ENCODE peak calls at places on chromosomes 12 and 14, in four cellular contexts. One of them, this sample, is unnamed.

GRCh38 chr14:99041820-99042174 is 230.2 kb downstream of the BCL11B start:
- DNase-seq in keratinocyte: no peak
- DNase-seq in fibroblast of lung: no peak
- DNase-seq in endothelial cell of umbilical vein: no peak
- DNase-seq in this sample: no peak

GRCh38 chr14:101834387-101835165 is 73.1 kb downstream of the PPP2R5C start:
- DNase-seq in keratinocyte: no peak
- DNase-seq in fibroblast of lung: peak
- DNase-seq in endothelial cell of umbilical vein: no peak
- DNase-seq in this sample: no peak

GRCh38 chr12:6980740-6981139 is 10.0 kb downstream of the EMG1 start:
- DNase-seq in keratinocyte: no peak
- DNase-seq in fibroblast of lung: no peak
- DNase-seq in endothelial cell of umbilical vein: no peak
- DNase-seq in this sample: no peak

GRCh38 chr14:94998702-94999101 is 158.6 kb downstream of the DICER1 start:
- DNase-seq in keratinocyte: no peak
- DNase-seq in fibroblast of lung: no peak
- DNase-seq in endothelial cell of umbilical vein: no peak
- DNase-seq in this sample: no peak

GRCh38 chr12:12784911-12785814 is at the start of gene APOLD1:
- DNase-seq in keratinocyte: no peak
- DNase-seq in fibroblast of lung: no peak
- DNase-seq in endothelial cell of umbilical vein: peak
- DNase-seq in this sample: no peak

GRCh38 chr14:24132061-24132685 is 1.7 kb downstream of the FITM1 start:
- DNase-seq in keratinocyte: no peak
- DNase-seq in fibroblast of lung: no peak
- DNase-seq in endothelial cell of umbilical vein: no peak
- DNase-seq in this sample: no peak

GRCh38 chr14:87901196-87901595 is 91.8 kb downstream of the GALC start:
- DNase-seq in keratinocyte: no peak
- DNase-seq in fibroblast of lung: peak
- DNase-seq in endothelial cell of umbilical vein: no peak
- DNase-seq in this sample: no peak

GRCh38 chr14:102795060-102795925 is 18.0 kb downstream of the TRAF3 start:
- DNase-seq in keratinocyte: peak
- DNase-seq in fibroblast of lung: peak
- DNase-seq in endothelial cell of umbilical vein: peak
- DNase-seq in this sample: peak

GRCh38 chr12:114508529-114509129 is 102.7 kb upstream of the TBX5 start:
- DNase-seq in keratinocyte: peak
- DNase-seq in fibroblast of lung: peak
- DNase-seq in endothelial cell of umbilical vein: peak
- DNase-seq in this sample: peak

GRCh38 chr12:48237048-48237630 is 34.0 kb upstream of the OR10AD1 start:
- DNase-seq in keratinocyte: no peak
- DNase-seq in fibroblast of lung: no peak
- DNase-seq in endothelial cell of umbilical vein: no peak
- DNase-seq in this sample: no peak

GRCh38 chr14:93543766-93544165 is 113.0 kb downstream of the UNC79 start:
- DNase-seq in keratinocyte: no peak
- DNase-seq in fibroblast of lung: peak
- DNase-seq in endothelial cell of umbilical vein: peak
- DNase-seq in this sample: no peak

GRCh38 chr12:67804168-67804567 is 155.6 kb downstream of the DYRK2 start:
- DNase-seq in keratinocyte: no peak
- DNase-seq in fibroblast of lung: no peak
- DNase-seq in endothelial cell of umbilical vein: no peak
- DNase-seq in this sample: no peak

GRCh38 chr12:9635014-9635413 is 27.3 kb upstream of the KLRB1 start:
- DNase-seq in keratinocyte: no peak
- DNase-seq in fibroblast of lung: no peak
- DNase-seq in endothelial cell of umbilical vein: no peak
- DNase-seq in this sample: no peak

GRCh38 chr12:130838951-130839769 is at the start of gene STX2:
- DNase-seq in keratinocyte: no peak
- DNase-seq in fibroblast of lung: peak
- DNase-seq in endothelial cell of umbilical vein: peak
- DNase-seq in this sample: peak

GRCh38 chr12:107411792-107412535 is 273.6 kb upstream of the PWP1 start:
- DNase-seq in keratinocyte: no peak
- DNase-seq in fibroblast of lung: peak
- DNase-seq in endothelial cell of umbilical vein: no peak
- DNase-seq in this sample: no peak

GRCh38 chr14:55760801-55761200 is 180.8 kb downstream of the KTN1 start:
- DNase-seq in keratinocyte: no peak
- DNase-seq in fibroblast of lung: no peak
- DNase-seq in endothelial cell of umbilical vein: no peak
- DNase-seq in this sample: no peak

GRCh38 chr14:104169765-104170113 is 31.4 kb downstream of the KIF26A start:
- DNase-seq in keratinocyte: no peak
- DNase-seq in fibroblast of lung: no peak
- DNase-seq in endothelial cell of umbilical vein: no peak
- DNase-seq in this sample: no peak
- H3K27ac ChIP-seq in keratinocyte: no peak
- H3K27ac ChIP-seq in fibroblast of lung: no peak
- H3K27ac ChIP-seq in endothelial cell of umbilical vein: no peak
- H3K27ac ChIP-seq in this sample: no peak

GRCh38 chr12:71160585-71160984 is 2.8 kb upstream of the TSPAN8 start:
- DNase-seq in keratinocyte: no peak
- DNase-seq in fibroblast of lung: peak
- DNase-seq in endothelial cell of umbilical vein: peak
- DNase-seq in this sample: no peak

GRCh38 chr12:71159260-71159659 is 1.5 kb upstream of the TSPAN8 start:
- DNase-seq in keratinocyte: no peak
- DNase-seq in fibroblast of lung: no peak
- DNase-seq in endothelial cell of umbilical vein: no peak
- DNase-seq in this sample: no peak

GRCh38 chr12:71158361-71158882 is 623 bp upstream of the TSPAN8 start:
- DNase-seq in keratinocyte: no peak
- DNase-seq in fibroblast of lung: peak
- DNase-seq in endothelial cell of umbilical vein: peak
- DNase-seq in this sample: peak

GRCh38 chr12:71155228-71155627 is 2.6 kb downstream of the TSPAN8 start:
- DNase-seq in keratinocyte: no peak
- DNase-seq in fibroblast of lung: no peak
- DNase-seq in endothelial cell of umbilical vein: no peak
- DNase-seq in this sample: no peak

GRCh38 chr12:71157601-71158233 is at the start of gene TSPAN8:
- DNase-seq in keratinocyte: no peak
- DNase-seq in fibroblast of lung: no peak
- DNase-seq in endothelial cell of umbilical vein: peak
- DNase-seq in this sample: peak
- H3K9ac ChIP-seq in keratinocyte: no peak
- H3K9ac ChIP-seq in fibroblast of lung: no peak
- H3K9ac ChIP-seq in endothelial cell of umbilical vein: peak
- H3K9ac ChIP-seq in this sample: peak

GRCh38 chr12:53201170-53201541 is 5.9 kb downstream of the ITGB7 start:
- DNase-seq in keratinocyte: no peak
- DNase-seq in fibroblast of lung: peak
- DNase-seq in endothelial cell of umbilical vein: no peak
- DNase-seq in this sample: no peak

GRCh38 chr12:53200458-53201169 is 6.4 kb downstream of the ITGB7 start:
- DNase-seq in keratinocyte: no peak
- DNase-seq in fibroblast of lung: no peak
- DNase-seq in endothelial cell of umbilical vein: no peak
- DNase-seq in this sample: no peak

GRCh38 chr12:53198470-53199110 is 8.5 kb downstream of the ITGB7 start:
- DNase-seq in keratinocyte: no peak
- DNase-seq in fibroblast of lung: no peak
- DNase-seq in endothelial cell of umbilical vein: no peak
- DNase-seq in this sample: no peak

GRCh38 chr12:53200107-53200457 is 7.0 kb downstream of the ITGB7 start:
- DNase-seq in keratinocyte: no peak
- DNase-seq in fibroblast of lung: no peak
- DNase-seq in endothelial cell of umbilical vein: no peak
- DNase-seq in this sample: no peak

GRCh38 chr12:53199700-53200099 is 7.4 kb downstream of the ITGB7 start:
- DNase-seq in keratinocyte: no peak
- DNase-seq in fibroblast of lung: no peak
- DNase-seq in endothelial cell of umbilical vein: no peak
- DNase-seq in this sample: no peak
- H3K27ac ChIP-seq in keratinocyte: no peak
- H3K27ac ChIP-seq in fibroblast of lung: no peak
- H3K27ac ChIP-seq in endothelial cell of umbilical vein: no peak
- H3K27ac ChIP-seq in this sample: no peak

DNA sequence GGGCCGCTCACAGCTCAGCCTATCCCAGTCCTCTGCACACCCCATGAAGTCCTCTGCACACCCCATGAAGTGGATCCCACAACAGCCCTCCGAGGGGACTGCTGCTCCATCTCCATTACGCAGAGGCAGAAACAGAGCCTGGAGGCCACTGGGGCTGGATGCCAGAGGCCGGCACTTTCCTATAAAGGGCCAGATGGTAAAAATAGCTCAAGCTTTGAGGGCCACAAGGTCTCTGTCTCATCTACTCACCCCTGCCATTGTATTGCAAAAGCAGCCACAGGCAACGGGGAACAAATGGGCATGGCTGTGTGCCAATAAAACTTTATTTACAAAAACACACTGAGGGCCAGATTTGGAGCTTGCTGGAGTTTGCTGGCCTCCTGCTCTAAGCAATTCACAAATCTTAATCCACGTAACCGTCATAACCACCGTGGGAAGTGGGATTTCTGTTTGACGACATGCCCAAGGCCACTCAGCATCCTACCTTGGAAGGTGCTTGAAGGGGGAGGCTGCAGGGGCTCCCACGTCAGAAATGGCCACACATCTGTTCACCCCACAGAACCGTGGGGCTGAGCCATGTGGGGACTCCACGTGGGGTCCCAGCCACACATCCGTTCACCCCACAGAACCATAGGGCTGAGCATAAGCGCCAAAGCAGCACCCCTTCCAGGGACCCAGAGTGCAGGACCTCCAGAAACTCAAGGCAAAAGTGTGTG is 92.0 kb downstream of the NCOR2 start:
- DNase-seq in keratinocyte: no peak
- DNase-seq in fibroblast of lung: no peak
- DNase-seq in endothelial cell of umbilical vein: no peak
- DNase-seq in this sample: no peak
- H3K9ac ChIP-seq in keratinocyte: no peak
- H3K9ac ChIP-seq in fibroblast of lung: no peak
- H3K9ac ChIP-seq in endothelial cell of umbilical vein: no peak
- H3K9ac ChIP-seq in this sample: no peak

This sample was measured in colonic mucosa.